ENCODE peak calls at places on chromosomes 13 and 19, in six cellular contexts. E, P, J, Y, S and C are unnamed samples.

GRCh38 chr19:5360003-5360820 is 19.6 kb upstream of the PTPRS start:
- DNase-seq in E (no peak), P (no peak), J (no peak), Y (no peak), S (no peak), C (no peak)

GRCh38 chr13:51778407-51778806 is 25.6 kb downstream of the DHRS12 start:
- DNase-seq in E (no peak), P (no peak), J (no peak), Y (no peak), S (no peak), C (no peak)

GRCh38 chr19:9885077-9885552 is 50.0 kb downstream of the PIN1 start:
- DNase-seq in E (no peak), P (no peak), J (peak), Y (peak), S (peak), C (no peak)

GRCh38 chr19:41016488-41017071 is 25.5 kb downstream of the CYP2B6 start:
- DNase-seq in E (no peak), P (no peak), J (no peak), Y (no peak), S (no peak), C (no peak)

GRCh38 chr19:33872445-33873320 is 76.0 kb downstream of the KCTD15 start:
- DNase-seq in E (no peak), P (no peak), J (no peak), Y (no peak), S (no peak), C (no peak)

GRCh38 chr19:55384576-55385235 is 614 bp upstream of the TMEM238 start:
- DNase-seq in E (peak), P (no peak), J (no peak), Y (peak), S (peak), C (no peak)

GRCh38 chr13:96492758-96493157 is 402.9 kb downstream of the HS6ST3 start:
- DNase-seq in E (no peak), P (no peak), J (no peak), Y (no peak), S (no peak), C (no peak)

GRCh38 chr19:43639507-43640423 is at the start of gene CADM4:
- DNase-seq in E (peak), P (peak), J (no peak), Y (peak), S (no peak), C (no peak)

GRCh38 chr19:49344516-49345423 is 9.6 kb downstream of the CD37 start:
- DNase-seq in E (no peak), P (no peak), J (no peak), Y (no peak), S (no peak), C (no peak)

GRCh38 chr19:4870025-4870700 is 2.7 kb upstream of the PLIN3 start:
- DNase-seq in E (peak), P (peak), J (peak), Y (peak), S (peak), C (peak)

GRCh38 chr13:38361551-38362262 is 12.1 kb downstream of the UFM1 start:
- DNase-seq in E (no peak), P (no peak), J (no peak), Y (no peak), S (no peak), C (no peak)

GRCh38 chr13:23433171-23434153 is at the start of gene SACS:
- DNase-seq in E (no peak), P (no peak), J (peak), Y (no peak), S (no peak), C (peak)

GRCh38 chr19:4519521-4520277 is 1.4 kb upstream of the PLIN4 start:
- DNase-seq in E (peak), P (no peak), J (peak), Y (no peak), S (no peak), C (no peak)

GRCh38 chr19:58577581-58578429 is 4.7 kb upstream of the MZF1 start:
- DNase-seq in E (no peak), P (peak), J (no peak), Y (no peak), S (no peak), C (no peak)

GRCh38 chr19:37986048-37986750 is 79.2 kb downstream of the SIPA1L3 start:
- DNase-seq in E (no peak), P (no peak), J (no peak), Y (no peak), S (no peak), C (no peak)

GRCh38 chr19:5045956-5046338 is 77.0 kb downstream of the KDM4B start:
- DNase-seq in E (no peak), P (peak), J (no peak), Y (no peak), S (no peak), C (no peak)

GRCh38 chr13:49935171-49936084 is 712 bp downstream of the SPRYD7 start:
- DNase-seq in E (peak), P (peak), J (peak), Y (peak), S (peak), C (peak)

GRCh38 chr19:13734751-13735150 is 29.6 kb upstream of the MRI1 start:
- DNase-seq in E (no peak), P (no peak), J (no peak), Y (no peak), S (no peak), C (no peak)

GRCh38 chr19:38210458-38210987 is 13.5 kb downstream of the DPF1 start:
- DNase-seq in E (peak), P (peak), J (peak), Y (peak), S (no peak), C (peak)

GRCh38 chr13:49664606-49665005 is 26.7 kb downstream of the EBPL start:
- DNase-seq in E (no peak), P (no peak), J (no peak), Y (no peak), S (no peak), C (no peak)

GRCh38 chr13:114118086-114118762 is 14.2 kb downstream of the RASA3 start:
- DNase-seq in E (no peak), P (no peak), J (no peak), Y (peak), S (no peak), C (no peak)

GRCh38 chr19:6220385-6221191 is 59.2 kb downstream of the MLLT1 start:
- DNase-seq in E (peak), P (peak), J (peak), Y (peak), S (peak), C (peak)

GRCh38 chr13:29402168-29402621 is 193.3 kb downstream of the SLC7A1 start:
- DNase-seq in E (no peak), P (no peak), J (peak), Y (no peak), S (no peak), C (no peak)

GRCh38 chr19:55638864-55639359 is 1.9 kb upstream of the ZNF580 start:
- DNase-seq in E (no peak), P (no peak), J (peak), Y (peak), S (no peak), C (peak)

GRCh38 chr13:45219938-45220375 is 19.1 kb upstream of the KCTD4 start:
- DNase-seq in E (no peak), P (no peak), J (peak), Y (no peak), S (no peak), C (no peak)

GRCh38 chr19:8609210-8610040 is 1.1 kb downstream of the ADAMTS10 start:
- DNase-seq in E (peak), P (peak), J (peak), Y (peak), S (no peak), C (no peak)

GRCh38 chr13:97275265-97275664 is 53.1 kb downstream of the MBNL2 start:
- DNase-seq in E (no peak), P (no peak), J (peak), Y (no peak), S (no peak), C (no peak)

GRCh38 chr13:101416181-101417042 is at the start of gene NALCN:
- DNase-seq in E (no peak), P (no peak), J (no peak), Y (peak), S (no peak), C (no peak)

GRCh38 chr13:84962141-84962750 is 837.0 kb downstream of the SLITRK6 start:
- DNase-seq in E (no peak), P (no peak), J (no peak), Y (no peak), S (no peak), C (no peak)

GRCh38 chr13:33276581-33276980 is 9.0 kb downstream of the STARD13 start:
- DNase-seq in E (no peak), P (no peak), J (peak), Y (no peak), S (no peak), C (no peak)

GRCh38 chr13:97308735-97309429 is 86.7 kb downstream of the MBNL2 start:
- DNase-seq in E (no peak), P (no peak), J (no peak), Y (no peak), S (no peak), C (no peak)

GRCh38 chr13:41985788-41986508 is 25.0 kb upstream of the VWA8 start:
- DNase-seq in E (no peak), P (no peak), J (peak), Y (no peak), S (no peak), C (no peak)

GRCh38 chr19:57934820-57935665 is at the start of gene ZNF418:
- DNase-seq in E (peak), P (peak), J (peak), Y (peak), S (peak), C (peak)

DNA sequence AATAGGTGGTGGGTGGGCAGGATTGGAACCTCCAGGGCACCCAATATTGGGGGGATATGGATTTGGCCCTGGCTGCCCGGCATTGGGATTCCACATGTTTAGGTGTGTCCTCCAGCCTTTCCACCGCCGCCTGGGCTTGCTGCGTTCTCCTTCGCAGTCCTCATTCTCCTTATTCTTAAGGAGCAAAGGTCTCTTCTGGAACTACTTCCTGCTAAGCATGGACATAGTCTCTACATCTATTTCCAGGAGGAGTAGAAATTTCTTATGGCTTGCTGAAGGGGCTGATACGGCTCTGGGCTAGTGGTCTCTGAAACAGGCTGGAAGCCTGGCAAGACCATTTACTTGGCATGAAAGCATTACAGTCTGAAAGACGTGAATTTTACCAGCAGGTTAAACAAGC is 9.2 kb upstream of the FCGBP start:
- DNase-seq in E (peak), P (no peak), J (no peak), Y (no peak), S (no peak), C (no peak)
- H3K4me3 ChIP-seq in E (no peak), P (no peak), J (no peak), Y (no peak), S (no peak), C (no peak)

GRCh38 chr19:42573642-42574041 is 21.1 kb downstream of the CEACAM8 start:
- DNase-seq in E (no peak), P (no peak), J (no peak), Y (no peak), S (no peak), C (no peak)
- H3K4me3 ChIP-seq in E (no peak), P (no peak), J (no peak), Y (no peak), S (no peak), C (no peak)

GRCh38 chr13:109787135-109787954 is 962 bp upstream of the IRS2 start:
- DNase-seq in E (peak), P (peak), J (peak), Y (peak), S (no peak), C (no peak)

GRCh38 chr13:109784590-109785140 is 1.7 kb downstream of the IRS2 start:
- DNase-seq in E (peak), P (peak), J (peak), Y (peak), S (peak), C (peak)

GRCh38 chr13:109785141-109785891 is 1.1 kb downstream of the IRS2 start:
- DNase-seq in E (peak), P (peak), J (peak), Y (peak), S (peak), C (peak)

GRCh38 chr13:109786457-109787134 is at the start of gene IRS2:
- DNase-seq in E (peak), P (peak), J (peak), Y (peak), S (peak), C (peak)

DNA sequence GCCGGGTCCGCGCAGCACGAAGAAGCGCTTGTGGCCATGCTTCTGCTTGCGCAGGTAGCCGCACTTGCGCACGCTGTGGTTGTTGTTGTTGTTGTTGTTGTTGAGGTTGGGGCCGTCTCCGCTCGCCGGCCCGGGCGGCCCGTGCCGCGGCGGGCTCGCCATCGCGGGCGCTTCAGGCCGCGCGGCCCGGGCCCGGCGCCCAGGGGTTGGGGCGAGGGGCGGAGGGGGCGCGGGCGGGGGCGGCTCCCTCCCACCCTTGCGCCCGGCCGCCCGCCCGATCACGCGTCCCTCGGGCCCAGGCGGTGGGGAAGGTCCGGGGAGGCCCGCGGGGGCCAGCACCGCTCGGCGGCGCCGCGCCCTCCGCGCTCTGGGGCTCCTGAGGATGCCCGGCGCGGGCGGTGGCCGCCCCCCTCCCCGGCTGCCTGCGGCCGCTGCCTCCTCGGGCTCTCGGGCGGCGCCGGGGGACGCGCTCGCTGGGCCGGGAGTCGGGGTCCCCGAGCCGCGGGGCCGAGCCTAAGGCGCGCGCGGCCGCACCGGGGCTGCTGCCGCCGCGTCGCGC is 412 bp downstream of the IRS2 start:
- DNase-seq in E (no peak), P (no peak), J (peak), Y (peak), S (no peak), C (no peak)
- H3K4me3 ChIP-seq in E (peak), P (peak), J (peak), Y (peak), S (peak), C (peak)

GRCh38 chr19:1453525-1454371 is 3.8 kb downstream of the APC2 start:
- DNase-seq in E (no peak), P (no peak), J (peak), Y (no peak), S (no peak), C (no peak)

GRCh38 chr19:1451916-1452801 is 2.2 kb downstream of the APC2 start:
- DNase-seq in E (no peak), P (no peak), J (no peak), Y (no peak), S (no peak), C (no peak)

GRCh38 chr19:1452802-1453524 is 3.0 kb downstream of the APC2 start:
- DNase-seq in E (no peak), P (no peak), J (no peak), Y (no peak), S (no peak), C (no peak)

GRCh38 chr19:1449467-1450442 is at the start of gene APC2:
- DNase-seq in E (no peak), P (no peak), J (no peak), Y (no peak), S (no peak), C (no peak)

GRCh38 chr19:1450735-1451669 is 1.1 kb downstream of the APC2 start:
- DNase-seq in E (no peak), P (no peak), J (no peak), Y (no peak), S (no peak), C (no peak)
- H3K4me3 ChIP-seq in E (no peak), P (no peak), J (no peak), Y (no peak), S (no peak), C (no peak)

DNA sequence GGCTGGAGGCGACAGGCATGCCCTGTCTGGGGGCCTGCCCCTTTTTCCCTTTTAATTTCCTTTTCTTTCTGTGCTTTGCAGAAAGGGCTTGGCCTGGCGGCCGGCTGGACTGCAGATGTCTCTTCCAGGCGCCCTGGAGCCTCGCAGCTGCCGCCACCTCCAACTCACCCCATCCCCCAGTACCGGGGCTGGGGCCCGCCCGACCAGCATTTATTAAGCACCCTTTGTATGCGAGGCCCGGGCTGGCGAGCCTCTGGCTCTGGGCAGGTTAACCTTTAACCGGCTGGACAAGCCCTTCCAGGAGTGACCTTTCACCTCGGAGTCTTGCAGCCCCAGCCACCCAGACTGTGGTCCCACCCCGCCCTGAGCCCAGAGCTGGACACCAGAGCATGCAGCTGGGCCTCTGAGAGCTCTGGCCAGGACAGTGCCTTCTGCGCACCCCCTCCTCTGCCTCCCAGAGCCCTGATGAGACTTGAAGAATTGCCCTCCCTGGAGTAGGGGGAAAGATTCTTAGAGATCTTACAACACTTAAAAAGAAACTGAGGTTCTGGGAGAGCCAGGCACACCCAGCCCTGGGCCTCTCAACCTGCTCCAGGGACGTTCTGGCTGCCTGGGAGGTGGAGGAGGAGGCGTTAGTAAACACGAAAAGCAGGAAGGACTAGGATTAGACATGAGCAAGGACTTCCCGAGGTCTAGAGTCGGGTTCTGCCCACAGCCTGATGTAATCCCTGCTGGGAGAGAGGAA is 1.1 kb upstream of the NR2F6 start:
- DNase-seq in E (peak), P (peak), J (no peak), Y (no peak), S (no peak), C (no peak)
- H3K4me3 ChIP-seq in E (peak), P (peak), J (no peak), Y (peak), S (no peak), C (peak)

DNA sequence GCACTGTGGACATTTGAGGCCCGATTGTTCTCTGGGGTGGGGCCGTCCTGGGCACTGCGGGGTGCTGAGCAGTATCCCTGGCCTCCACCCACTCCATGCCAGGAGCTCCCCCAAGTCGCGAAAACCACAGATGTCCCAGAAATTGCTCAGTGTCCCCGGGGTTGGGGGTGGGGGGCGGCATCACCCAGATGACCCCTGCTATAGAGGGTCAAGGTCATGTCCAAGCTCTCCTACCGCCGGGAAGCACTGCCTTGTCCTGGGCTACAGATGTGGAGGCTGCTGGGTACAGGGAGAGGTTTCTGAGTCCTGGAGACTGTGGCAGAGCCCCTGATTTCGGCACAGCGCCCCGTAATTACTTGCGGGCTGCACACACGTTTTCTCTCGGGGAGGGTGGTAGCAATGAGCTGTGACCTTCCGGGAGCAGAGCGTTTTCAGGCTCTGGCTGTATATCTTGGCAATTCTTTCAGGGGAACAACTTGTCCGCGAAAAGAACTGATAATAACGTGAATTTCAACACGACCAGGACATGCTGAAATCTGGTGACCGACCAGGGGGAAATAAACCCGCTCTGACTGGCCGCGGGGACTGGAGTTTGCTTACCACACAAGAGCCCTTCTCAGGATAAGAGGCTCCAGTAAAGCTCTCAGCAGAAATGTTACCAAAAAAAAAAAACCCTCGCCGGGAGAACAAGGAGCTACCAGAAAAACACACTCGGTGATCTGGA is 68.1 kb downstream of the GNG7 start:
- DNase-seq in E (no peak), P (no peak), J (peak), Y (no peak), S (peak), C (no peak)
- H3K4me3 ChIP-seq in E (no peak), P (no peak), J (no peak), Y (no peak), S (peak), C (no peak)

GRCh38 chr19:35120492-35120891 is 4.9 kb downstream of the FXYD3 start:
- DNase-seq in E (no peak), P (peak), J (peak), Y (no peak), S (no peak), C (peak)
- H3K4me3 ChIP-seq in E (no peak), P (peak), J (no peak), Y (no peak), S (no peak), C (no peak)